ENCODE peak calls at places on chromosomes 2 and 18, in seven cellular contexts. U, Z, O, M, J, K and F are unnamed samples.
A peak's percentile ranks its signal among the peaks of the same experiment; 100 is the strongest.

GRCh38 chr2:207513577-207514257 is 16.0 kb upstream of the CREB1 start:
- DNase-seq in Z (no peak), U (no peak), O (no peak), M (no peak), K (peak; percentile 93), J (no peak), F (no peak)

GRCh38 chr2:96498023-96498431 is 7.1 kb downstream of the NEURL3 start:
- DNase-seq in O (no peak), U (no peak), Z (no peak), K (no peak), M (no peak), J (no peak), F (no peak)

GRCh38 chr18:76232010-76232409 is 263.0 kb downstream of the ZNF516 start:
- DNase-seq in U (no peak), M (no peak), Z (no peak), O (no peak), J (no peak), K (no peak), F (no peak)

GRCh38 chr18:58118510-58118909 is 74.5 kb downstream of the NEDD4L start:
- DNase-seq in O (no peak), J (no peak), K (no peak), M (no peak), U (no peak), Z (no peak), F (no peak)

GRCh38 chr18:55588001-55588875 is at the start of gene TCF4:
- DNase-seq in Z (peak; percentile 30), O (no peak), K (peak; percentile 38), U (no peak), J (peak; percentile 51), M (peak; percentile 55), F (peak; percentile 64)

GRCh38 chr2:215188078-215188477 is 49.7 kb upstream of the ABCA12 start:
- DNase-seq in K (peak; percentile 15), J (no peak), U (no peak), M (no peak), O (no peak), Z (no peak), F (no peak)

GRCh38 chr18:30302181-30302580 is 740.4 kb downstream of the DSC3 start:
- DNase-seq in K (peak; percentile 65), J (no peak), U (no peak), M (no peak), Z (no peak), O (no peak), F (no peak)

GRCh38 chr2:180161415-180161814 is 154.3 kb upstream of the CWC22 start:
- DNase-seq in U (no peak), M (no peak), K (no peak), J (no peak), Z (no peak), O (no peak), F (no peak)

GRCh38 chr18:7632152-7633098 is 65.3 kb downstream of the PTPRM start:
- DNase-seq in U (no peak), M (no peak), O (no peak), K (no peak), J (no peak), Z (no peak), F (no peak)

GRCh38 chr2:11835403-11835802 is 89.0 kb downstream of the LPIN1 start:
- DNase-seq in K (peak; percentile 33), J (no peak), Z (no peak), O (no peak), U (no peak), M (no peak), F (peak; percentile 19)

GRCh38 chr2:72722492-72723090 is 103.2 kb downstream of the EXOC6B start:
- DNase-seq in O (no peak), M (no peak), K (no peak), J (no peak), Z (no peak), U (no peak), F (peak; percentile 14)

GRCh38 chr2:212893216-212893615 is 258.2 kb downstream of the IKZF2 start:
- DNase-seq in U (no peak), Z (no peak), J (no peak), O (no peak), M (no peak), K (no peak), F (peak; percentile 49)

GRCh38 chr18:69980509-69980908 is 32.8 kb upstream of the CD226 start:
- DNase-seq in K (no peak), J (no peak), Z (no peak), U (no peak), O (no peak), M (no peak), F (no peak)

GRCh38 chr18:29185801-29186200 is 1008.9 kb upstream of the CDH2 start:
- DNase-seq in M (no peak), U (no peak), K (no peak), J (no peak), O (no peak), Z (no peak), F (no peak)

GRCh38 chr2:11437602-11438001 is 28.4 kb downstream of the E2F6 start:
- DNase-seq in Z (no peak), U (no peak), O (no peak), K (no peak), M (no peak), J (no peak), F (no peak)

GRCh38 chr2:107669335-107669734 is 157.4 kb upstream of the RGPD4 start:
- DNase-seq in J (no peak), M (no peak), Z (no peak), U (no peak), O (no peak), K (peak; percentile 27), F (no peak)

GRCh38 chr2:236745420-236746210 is 176.0 kb downstream of the ACKR3 start:
- DNase-seq in K (peak; percentile 89), O (no peak), M (no peak), Z (no peak), U (no peak), J (peak; percentile 49), F (peak; percentile 83)

GRCh38 chr2:170271340-170271739 is 93.4 kb downstream of the MYO3B start:
- DNase-seq in K (no peak), M (no peak), O (no peak), U (no peak), J (no peak), Z (no peak), F (peak; percentile 27)

GRCh38 chr2:96163768-96164429 is 18.7 kb upstream of the DUSP2 start:
- DNase-seq in O (no peak), U (peak; percentile 67), J (no peak), Z (peak; percentile 55), M (peak; percentile 95), K (no peak), F (peak; percentile 64)

GRCh38 chr18:79524181-79525078 is 128.7 kb downstream of the NFATC1 start:
- DNase-seq in J (peak; percentile 16), Z (no peak), U (peak; percentile 43), K (no peak), O (no peak), M (peak; percentile 28), F (no peak)

GRCh38 chr2:41152318-41152717 is 700.4 kb upstream of the SLC8A1 start:
- DNase-seq in U (no peak), Z (no peak), K (no peak), J (no peak), M (no peak), O (no peak), F (no peak)

GRCh38 chr18:59493019-59493418 is 134.0 kb upstream of the LMAN1 start:
- DNase-seq in K (no peak), Z (no peak), O (no peak), J (no peak), U (no peak), M (no peak), F (no peak)

GRCh38 chr2:174442546-174443510 is 44.0 kb downstream of the GPR155 start:
- DNase-seq in J (no peak), O (peak; percentile 26), U (no peak), M (peak; percentile 6), Z (no peak), K (peak; percentile 89), F (peak; percentile 38)

GRCh38 chr2:41965886-41966285 is 81.9 kb upstream of the PKDCC start:
- DNase-seq in K (no peak), U (no peak), J (peak; percentile 83), M (no peak), O (no peak), Z (peak; percentile 20), F (no peak)

GRCh38 chr18:55321268-55322175 is 266.5 kb downstream of the TCF4 start:
- DNase-seq in J (peak; percentile 91), Z (peak; percentile 87), U (no peak), O (no peak), M (peak; percentile 79), K (peak; percentile 80), F (peak; percentile 88)

GRCh38 chr2:28654981-28655322 is 96.7 kb upstream of the PPP1CB start:
- DNase-seq in U (no peak), Z (peak; percentile 77), J (no peak), O (no peak), K (peak; percentile 55), M (no peak), F (no peak)

GRCh38 chr2:100655446-100655845 is 92.7 kb downstream of the PDCL3 start:
- DNase-seq in K (no peak), J (no peak), M (no peak), Z (no peak), U (no peak), O (no peak), F (no peak)
- H3K4me1 ChIP-seq in K (peaks cover 7% of the 10 kb centered on the region), J (no peaks in the 10 kb centered on the region), M (no peaks in the 10 kb centered on the region), Z (no peaks in the 10 kb centered on the region), U (peaks cover 44% of the 10 kb centered on the region), O (no peaks in the 10 kb centered on the region), F (no peaks in the 10 kb centered on the region)

DNA sequence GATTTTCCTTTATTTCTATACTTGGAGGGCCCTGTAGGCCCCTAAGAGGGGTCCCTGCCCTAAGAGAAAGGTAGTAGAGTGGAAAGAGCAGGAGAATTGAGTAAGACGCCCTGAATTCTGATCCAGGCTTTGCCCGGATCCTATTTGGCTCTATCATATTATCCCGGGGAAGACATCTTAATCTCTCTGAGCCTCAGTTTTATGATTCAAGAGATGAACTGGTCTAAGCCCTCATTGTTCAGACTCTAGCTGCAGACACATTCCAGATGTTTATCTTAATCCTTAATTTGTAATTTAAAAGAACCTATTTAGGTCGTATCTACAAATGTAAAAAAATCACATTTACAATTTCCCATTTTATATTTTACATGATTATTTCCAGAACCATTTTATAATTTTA is 220.1 kb downstream of the AGPS start:
- DNase-seq in K (no peak), U (no peak), J (no peak), Z (no peak), M (no peak), O (no peak), F (no peak)
- H3K27ac ChIP-seq in K (no peak overlapping the region), U (no peak overlapping the region), J (no peak overlapping the region), Z (no peak overlapping the region), M (no peak overlapping the region), O (no peak overlapping the region), F (no peak overlapping the region)

DNA sequence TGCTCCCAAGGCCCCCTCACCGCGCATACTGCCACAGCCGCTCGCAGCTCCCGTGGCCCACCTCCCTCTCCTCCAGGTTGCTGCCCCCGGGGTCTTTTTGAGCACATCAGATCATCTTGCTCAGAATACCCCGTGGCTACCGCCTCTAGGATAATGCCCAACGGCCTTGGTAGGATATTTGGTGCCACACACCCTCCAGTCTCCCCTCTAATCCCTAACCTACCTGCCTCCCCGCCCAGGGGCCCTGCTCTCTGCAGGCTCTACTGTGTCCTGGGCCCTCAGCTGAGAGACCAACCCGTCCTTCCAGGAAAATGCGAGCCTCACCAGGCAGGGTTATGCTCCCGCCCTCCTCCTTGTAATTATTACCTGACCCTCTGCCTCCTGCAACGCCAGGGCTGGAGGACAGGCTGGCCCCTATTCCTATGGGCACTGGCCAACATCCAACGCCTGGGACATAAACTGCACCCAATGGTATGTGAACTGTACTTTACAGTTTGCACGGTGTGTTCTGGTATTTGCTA is 1.5 kb upstream of the MTCL1 start:
- DNase-seq in K (no peak), J (no peak), M (no peak), Z (no peak), O (no peak), U (no peak), F (no peak)
- H3K4me3 ChIP-seq in K (peak overlapping the region; percentile 75), J (peak overlapping the region; percentile 68), M (peak overlapping the region; percentile 67), Z (peak overlapping the region; percentile 55), O (no peak overlapping the region), U (no peak overlapping the region), F (peak overlapping the region; percentile 62)

GRCh38 chr2:197165020-197165419 is 145.6 kb downstream of the ANKRD44 start:
- DNase-seq in M (no peak), K (no peak), U (no peak), O (no peak), J (no peak), Z (no peak), F (no peak)
- H3K4me1 ChIP-seq in M (peaks cover 50% of the 10 kb centered on the region), K (peaks cover 19% of the 10 kb centered on the region), U (peaks cover 87% of the 10 kb centered on the region), O (no peaks in the 10 kb centered on the region), J (peaks cover 30% of the 10 kb centered on the region), Z (no peaks in the 10 kb centered on the region), F (no peaks in the 10 kb centered on the region)